ENCODE peak calls at places on chromosome 18, in six cellular contexts. X, H, T, M, C and Q are unnamed samples.

GRCh38 chr18:79434611-79435010 is 38.9 kb downstream of the NFATC1 start:
- DNase-seq in M (no peak), X (no peak), C (no peak), T (no peak), H (no peak), Q (no peak)

GRCh38 chr18:69531973-69532372 is 131.3 kb downstream of the DOK6 start:
- DNase-seq in H (no peak), C (no peak), X (no peak), M (no peak), T (no peak), Q (no peak)

GRCh38 chr18:48735070-48735676 is 196.3 kb downstream of the CTIF start:
- DNase-seq in C (no peak), X (no peak), M (no peak), T (peak), H (peak), Q (no peak)

GRCh38 chr18:48715651-48716354 is 177.0 kb downstream of the CTIF start:
- DNase-seq in X (no peak), T (no peak), H (no peak), C (peak), M (no peak), Q (no peak)

GRCh38 chr18:76425299-76426101 is 69.5 kb downstream of the ZNF516 start:
- DNase-seq in M (no peak), H (no peak), T (no peak), C (peak), X (no peak), Q (no peak)

GRCh38 chr18:36179562-36180334 is 7.5 kb upstream of the MOCOS start:
- DNase-seq in T (no peak), C (peak), H (no peak), X (no peak), M (no peak), Q (no peak)

GRCh38 chr18:78889250-78889649 is 90.4 kb upstream of the SALL3 start:
- DNase-seq in T (no peak), M (no peak), H (no peak), X (no peak), C (no peak), Q (no peak)

GRCh38 chr18:48740846-48741485 is 202.1 kb downstream of the CTIF start:
- DNase-seq in M (no peak), X (no peak), H (no peak), T (peak), C (no peak), Q (no peak)

GRCh38 chr18:31275722-31276463 is 42.1 kb upstream of the DSG1 start:
- DNase-seq in C (no peak), T (no peak), H (no peak), X (no peak), M (no peak), Q (no peak)

GRCh38 chr18:456361-456821 is 44.1 kb downstream of the COLEC12 start:
- DNase-seq in C (peak), X (no peak), T (no peak), M (no peak), H (no peak), Q (no peak)

GRCh38 chr18:35609236-35609635 is 27.7 kb downstream of the GALNT1 start:
- DNase-seq in X (no peak), C (no peak), M (no peak), T (no peak), H (no peak), Q (no peak)

GRCh38 chr18:48778344-48779011 is 172.3 kb downstream of the SMAD7 start:
- DNase-seq in M (no peak), T (peak), H (no peak), C (no peak), X (no peak), Q (no peak)

GRCh38 chr18:76405761-76406356 is 89.2 kb downstream of the ZNF516 start:
- DNase-seq in M (peak), T (no peak), C (peak), X (peak), H (peak), Q (no peak)

GRCh38 chr18:76971149-76971548 is 148.8 kb downstream of the ZNF236 start:
- DNase-seq in T (no peak), M (no peak), C (no peak), H (no peak), X (no peak), Q (no peak)

GRCh38 chr18:60347526-60348045 is 25.0 kb downstream of the MC4R start:
- DNase-seq in C (no peak), T (no peak), M (no peak), X (no peak), H (no peak), Q (no peak)

GRCh38 chr18:44396550-44396949 is 284.1 kb upstream of the SETBP1 start:
- DNase-seq in T (no peak), C (no peak), M (no peak), X (no peak), H (no peak), Q (no peak)

DNA sequence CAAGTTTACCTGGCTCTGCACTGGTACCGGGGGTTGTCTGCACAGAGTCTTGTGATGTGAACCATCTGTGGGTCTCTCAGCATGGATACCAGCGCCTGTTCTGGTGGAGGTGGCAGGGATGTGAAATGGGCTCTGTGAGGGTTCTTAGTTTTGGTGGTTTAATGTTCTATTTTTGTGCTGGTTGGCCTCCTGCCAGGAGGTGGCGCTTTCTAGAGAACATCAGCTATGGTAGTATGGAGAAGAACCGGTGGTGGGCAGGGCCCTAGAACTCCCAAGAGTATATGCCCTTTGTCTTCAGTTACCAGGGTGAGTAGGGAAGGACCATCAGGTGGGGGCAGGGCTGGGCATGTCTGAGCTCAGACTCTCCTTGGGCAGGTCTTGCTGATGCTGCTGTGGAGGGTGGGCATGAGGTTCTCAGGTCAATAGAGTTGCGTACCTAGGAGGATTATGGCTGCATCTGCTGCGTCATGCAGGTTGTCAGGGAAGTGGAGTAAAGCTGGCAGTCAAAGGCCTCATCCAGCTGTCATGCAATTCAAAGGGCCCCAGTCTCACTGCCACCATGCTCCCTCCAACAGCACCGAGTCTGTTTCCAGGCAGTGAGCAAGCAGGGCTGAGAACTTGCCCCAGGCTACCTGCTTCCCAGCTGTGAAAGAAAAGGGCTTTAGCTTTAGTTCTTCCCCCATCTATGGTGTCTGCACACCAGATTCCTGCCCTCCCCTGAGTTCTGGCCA is 278.0 kb downstream of the METTL4 start:
- DNase-seq in T (no peak), M (no peak), C (no peak), H (no peak), X (peak), Q (no peak)
- TF ChIP-seq CTCF in T (no peak), M (no peak), C (no peak), H (no peak), X (no peak), Q (no peak)

DNA sequence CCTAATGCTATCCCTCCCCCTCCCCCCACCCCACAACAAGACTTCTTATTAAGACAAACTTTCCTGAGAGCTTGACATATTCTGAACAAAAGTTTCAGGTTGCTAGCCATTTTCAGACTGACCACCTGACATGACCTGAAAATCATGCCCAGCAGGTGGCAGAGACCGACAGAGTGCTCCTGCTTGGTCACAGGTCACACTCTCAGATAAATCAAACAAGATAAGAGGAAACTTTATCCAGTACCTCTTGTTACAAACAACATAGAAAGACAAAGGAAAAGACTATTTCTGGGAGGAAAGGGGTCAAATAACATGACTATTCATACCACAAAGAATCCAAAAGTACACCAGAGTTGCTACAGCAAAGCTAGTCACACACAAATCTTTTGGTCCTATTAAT is 107.4 kb downstream of the TMEM200C start:
- DNase-seq in T (no peak), X (no peak), H (no peak), M (no peak), C (no peak), Q (no peak)
- TF ChIP-seq CTCF in T (no peak), X (no peak), H (no peak), M (no peak), C (no peak), Q (no peak)

DNA sequence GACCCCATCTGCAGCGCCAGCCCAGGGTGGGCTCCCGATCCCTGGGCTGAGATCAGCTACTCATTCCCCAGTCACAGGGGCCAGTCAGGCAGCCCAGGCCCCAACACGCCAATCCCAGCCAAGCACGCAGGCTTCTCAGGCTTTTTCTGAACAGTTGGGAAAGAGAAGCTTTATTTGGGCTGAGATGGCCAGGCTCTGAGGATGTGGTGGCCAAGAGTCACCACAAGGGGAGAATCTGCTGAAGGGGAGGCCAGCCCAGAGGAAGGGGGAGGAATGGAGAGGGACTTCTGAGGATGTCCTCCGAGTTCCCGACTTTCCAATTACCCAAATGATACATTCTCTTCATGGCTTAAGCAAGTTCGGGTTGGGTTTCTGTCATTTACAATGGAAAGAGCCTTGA is 2.8 kb upstream of the DIPK1C start:
- DNase-seq in X (peak), H (peak), C (no peak), T (no peak), M (no peak), Q (no peak)
- TF ChIP-seq CTCF in X (peak), H (peak), C (no peak), T (no peak), M (no peak), Q (peak)

GRCh38 chr18:23580677-23581367 is 5.5 kb downstream of the NPC1 start:
- DNase-seq in C (peak), X (no peak), H (no peak), T (no peak), M (no peak), Q (no peak)

GRCh38 chr18:23574611-23575308 is 11.5 kb downstream of the NPC1 start:
- DNase-seq in T (no peak), X (no peak), C (no peak), H (no peak), M (no peak), Q (no peak)

GRCh38 chr18:23578891-23579653 is 7.2 kb downstream of the NPC1 start:
- DNase-seq in T (no peak), X (no peak), C (peak), M (no peak), H (no peak), Q (no peak)

GRCh38 chr18:23575309-23575651 is 11.0 kb downstream of the NPC1 start:
- DNase-seq in M (no peak), H (no peak), C (no peak), T (no peak), X (no peak), Q (no peak)

DNA sequence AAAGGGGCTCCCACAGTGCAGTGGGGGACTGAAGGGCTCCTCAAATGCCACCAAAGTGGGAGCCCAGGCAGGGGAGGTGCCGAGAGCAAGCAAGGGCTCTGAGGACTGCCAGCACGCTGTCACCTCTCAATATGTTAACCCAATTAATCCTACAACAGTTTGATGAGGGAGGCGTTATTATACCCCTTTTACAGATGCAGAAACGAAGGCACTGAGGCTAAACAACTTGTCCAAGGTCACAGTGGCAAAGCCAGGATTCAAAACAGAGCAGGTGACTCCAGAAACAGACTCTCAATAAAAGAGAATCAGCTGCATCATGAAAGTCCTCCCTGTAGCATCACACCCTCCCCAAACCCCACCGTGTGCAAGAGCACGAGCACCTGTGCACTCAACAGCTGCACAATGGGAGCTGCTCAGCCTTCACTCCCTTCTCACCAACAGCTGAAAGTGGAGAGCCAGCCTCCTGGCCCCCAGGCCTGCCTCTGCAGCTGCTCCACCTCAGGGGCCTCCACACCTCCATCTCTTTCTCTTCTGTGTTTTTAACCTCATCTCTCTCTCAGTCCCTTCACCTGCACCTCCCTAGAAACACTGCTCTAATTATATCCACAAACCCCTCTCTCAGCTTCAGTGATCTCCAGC is 8.1 kb downstream of the NPC1 start:
- DNase-seq in X (no peak), C (no peak), H (no peak), T (no peak), M (no peak), Q (no peak)
- TF ChIP-seq CTCF in X (no peak), C (no peak), H (no peak), T (no peak), M (no peak), Q (no peak)